ENCODE peak calls at places on chromosomes 5 and 9, in nine cellular contexts. P is body of pancreas; N is T-helper 9 cell; E is GM12864; H is stimulated activated CD4-positive, alpha-beta T cell treated with anti-CD3 and anti-CD28 coated beads, TNF-alpha, amount 100 ng/mL, for 4 hours; Z is lung microvascular endothelial cell; D is NB4; K is globus pallidus; I is neural progenitor cell. R is an unnamed sample.

GRCh38 chr5:176402684-176403083 is 13.7 kb downstream of the CLTB start:
- DNase-seq in N (no peak), K (no peak), P (no peak), I (no peak), H (no peak), Z (no peak), E (no peak), D (no peak), R (no peak)

GRCh38 chr9:32554107-32554506 is 1.7 kb upstream of the TOPORS start:
- DNase-seq in N (no peak), E (no peak), I (no peak), P (no peak), D (peak; percentile 83), Z (peak; percentile 22), H (no peak), K (no peak), R (no peak)

GRCh38 chr5:172765766-172766286 is 5.2 kb downstream of the DUSP1 start:
- DNase-seq in N (no peak), P (peak; percentile 47), K (peak; percentile 52), E (no peak), I (no peak), Z (peak; percentile 91), H (no peak), D (no peak), R (no peak)

GRCh38 chr9:87054999-87055686 is 107.8 kb upstream of the GAS1 start:
- DNase-seq in Z (no peak), N (no peak), H (no peak), P (no peak), D (no peak), E (no peak), K (no peak), I (no peak), R (no peak)

GRCh38 chr9:76372345-76372744 is 21.9 kb downstream of the RFK start:
- DNase-seq in H (no peak), P (no peak), I (no peak), E (no peak), N (no peak), K (no peak), D (no peak), Z (no peak), R (no peak)

GRCh38 chr5:159155960-159156359 is 53.4 kb downstream of the RNF145 start:
- DNase-seq in I (no peak), K (no peak), H (no peak), D (no peak), Z (no peak), E (no peak), P (no peak), N (no peak), R (no peak)

GRCh38 chr5:95895771-95896170 is 65.9 kb downstream of the ELL2 start:
- DNase-seq in D (no peak), P (no peak), I (peak; percentile 81), N (no peak), E (no peak), K (peak; percentile 88), Z (no peak), H (no peak), R (no peak)

GRCh38 chr5:9545959-9546851 is at the start of gene SEMA5A:
- DNase-seq in I (peak; percentile 90), K (peak; percentile 65), Z (peak; percentile 48), H (no peak), D (no peak), N (peak; percentile 0), P (peak; percentile 87), E (no peak), R (peak; percentile 84)

GRCh38 chr5:108760512-108760911 is 12.8 kb downstream of the FER start:
- DNase-seq in P (no peak), Z (no peak), I (no peak), H (no peak), K (no peak), D (no peak), E (no peak), N (no peak), R (no peak)

R was measured in cardiac septum.